ENCODE peak calls at places on chromosomes 11 and 22, in ten cellular contexts. L, Q, A, N, C, R, J, F, H and G are unnamed samples.

GRCh38 chr22:36860438-36860820 is 377 bp upstream of the NCF4 start:
- DNase-seq in A (no peak), R (no peak), J (no peak), Q (no peak), N (no peak), L (no peak), C (no peak), H (no peak), F (no peak), G (no peak)

GRCh38 chr22:43501951-43502874 is 90.4 kb downstream of the MPPED1 start:
- DNase-seq in A (no peak), Q (no peak), J (no peak), C (no peak), H (no peak), N (no peak), R (no peak), F (no peak), L (no peak), G (no peak)

GRCh38 chr11:82682003-82682751 is 51.5 kb downstream of the FAM181B start:
- DNase-seq in A (no peak), H (no peak), L (peak), N (peak), R (peak), Q (no peak), J (no peak), F (no peak), C (peak), G (peak)

GRCh38 chr11:68783216-68783821 is 32.0 kb upstream of the TESMIN start:
- DNase-seq in F (no peak), R (no peak), N (no peak), Q (peak), J (no peak), C (no peak), A (no peak), H (no peak), L (no peak), G (no peak)

GRCh38 chr11:94169516-94169915 is 40.9 kb downstream of the PANX1 start:
- DNase-seq in J (no peak), F (no peak), H (no peak), L (no peak), C (no peak), N (no peak), A (no peak), Q (no peak), R (no peak), G (no peak)

GRCh38 chr11:88175004-88175706 is at the start of gene RAB38:
- DNase-seq in C (peak), Q (peak), N (peak), J (peak), F (peak), L (peak), R (peak), H (peak), A (no peak), G (no peak)

GRCh38 chr11:73287400-73288101 is 15.4 kb downstream of the P2RY6 start:
- DNase-seq in Q (no peak), N (no peak), R (no peak), J (no peak), H (no peak), L (no peak), C (no peak), A (no peak), F (no peak), G (no peak)

GRCh38 chr22:46726986-46727317 is 11.1 kb downstream of the CERK start:
- DNase-seq in A (no peak), C (no peak), F (no peak), Q (no peak), N (no peak), R (no peak), J (no peak), H (no peak), L (no peak), G (no peak)

GRCh38 chr11:126607374-126607773 is 251.9 kb downstream of the ST3GAL4 start:
- DNase-seq in N (peak), J (peak), L (peak), F (peak), A (peak), C (peak), Q (no peak), R (peak), H (peak), G (peak)

GRCh38 chr11:2382927-2383822 is 6.1 kb downstream of the CD81 start:
- DNase-seq in R (no peak), F (peak), L (peak), N (no peak), A (no peak), J (peak), Q (peak), H (no peak), C (no peak), G (no peak)

GRCh38 chr11:10927533-10927932 is 69.7 kb upstream of the ZBED5 start:
- DNase-seq in J (no peak), C (no peak), L (no peak), N (peak), A (no peak), H (no peak), R (no peak), F (no peak), Q (no peak), G (no peak)

GRCh38 chr22:30212363-30212995 is 34.1 kb downstream of the LIF start:
- DNase-seq in Q (no peak), R (no peak), C (peak), F (peak), H (peak), L (peak), J (peak), A (no peak), N (no peak), G (peak)

GRCh38 chr22:37501176-37501609 is 15.0 kb upstream of the MFNG start:
- DNase-seq in N (peak), Q (no peak), L (no peak), F (peak), C (no peak), H (peak), A (no peak), J (no peak), R (no peak), G (no peak)

GRCh38 chr11:74055938-74056337 is 47.1 kb upstream of the UCP3 start:
- DNase-seq in N (no peak), C (peak), J (no peak), H (no peak), Q (no peak), F (no peak), R (no peak), A (no peak), L (peak), G (peak)

GRCh38 chr11:72834905-72835304 is 20.7 kb downstream of the ATG16L2 start:
- DNase-seq in F (no peak), H (no peak), N (no peak), J (no peak), L (no peak), A (no peak), Q (no peak), R (no peak), C (no peak), G (no peak)

GRCh38 chr11:1089738-1090599 is 15.3 kb downstream of the MUC2 start:
- DNase-seq in Q (peak), F (no peak), A (no peak), N (no peak), C (no peak), H (no peak), J (no peak), R (no peak), L (no peak), G (no peak)

GRCh38 chr11:121909571-121909970 is 206.4 kb downstream of the BLID start:
- DNase-seq in H (no peak), A (no peak), C (no peak), Q (no peak), R (no peak), F (no peak), N (no peak), L (no peak), J (no peak), G (no peak)

GRCh38 chr11:70747889-70748288 is 349.6 kb downstream of the CTTN start:
- DNase-seq in R (no peak), A (no peak), F (no peak), H (no peak), L (no peak), Q (no peak), N (no peak), C (no peak), J (no peak), G (no peak)

GRCh38 chr22:32585737-32586136 is 111.1 kb downstream of the FBXO7 start:
- DNase-seq in J (no peak), L (no peak), H (no peak), F (no peak), Q (no peak), C (no peak), A (no peak), R (no peak), N (no peak), G (no peak)

GRCh38 chr11:119584193-119585037 is 144.6 kb downstream of the NECTIN1 start:
- DNase-seq in Q (peak), A (peak), N (peak), C (no peak), H (peak), R (peak), J (peak), F (peak), L (peak), G (peak)

GRCh38 chr11:60769811-60770210 is 13.1 kb downstream of the MS4A15 start:
- DNase-seq in C (no peak), N (no peak), F (no peak), Q (no peak), J (no peak), A (no peak), R (no peak), L (no peak), H (no peak), G (no peak)

GRCh38 chr22:35887296-35887875 is 141.2 kb downstream of the RBFOX2 start:
- DNase-seq in C (no peak), Q (no peak), J (no peak), A (no peak), N (no peak), L (no peak), F (no peak), R (no peak), H (no peak), G (peak)

GRCh38 chr11:68841718-68842426 is at the start of gene CPT1A:
- DNase-seq in H (peak), J (peak), R (peak), N (peak), L (peak), C (no peak), Q (peak), A (no peak), F (peak), G (no peak)

GRCh38 chr11:126636911-126637799 is 281.7 kb downstream of the ST3GAL4 start:
- DNase-seq in C (no peak), J (no peak), F (no peak), Q (no peak), H (no peak), R (no peak), N (no peak), L (no peak), A (no peak), G (no peak)

GRCh38 chr22:20551805-20552449 is 44.5 kb downstream of the MED15 start:
- DNase-seq in N (no peak), H (peak), J (peak), L (no peak), F (peak), A (peak), Q (no peak), R (no peak), C (no peak), G (no peak)

GRCh38 chr11:112166561-112166960 is 611 bp upstream of the TEX12 start:
- DNase-seq in A (no peak), Q (no peak), L (no peak), N (peak), H (no peak), R (no peak), C (no peak), F (no peak), J (no peak), G (no peak)

DNA sequence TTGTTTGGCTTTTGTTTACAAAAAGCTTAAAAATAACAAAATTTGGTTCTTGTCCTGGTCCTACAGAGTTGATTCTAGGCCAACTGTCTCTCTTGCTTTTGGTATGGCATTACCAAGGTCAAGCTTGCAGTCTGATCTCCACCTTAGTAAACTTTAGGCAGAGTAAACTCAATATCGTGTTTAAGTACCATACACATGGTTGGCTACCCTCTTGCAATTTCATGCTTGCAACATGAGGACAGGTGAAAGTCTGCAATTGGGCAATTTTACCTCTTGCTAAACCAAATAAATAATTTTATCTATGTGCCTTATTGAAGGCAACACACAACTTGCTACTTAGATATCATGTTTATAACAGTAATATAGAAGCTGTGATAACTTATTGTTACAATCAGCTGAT is 125.1 kb downstream of the ARHGAP20 start:
- DNase-seq in H (no peak), N (no peak), J (no peak), R (no peak), L (no peak), A (no peak), F (no peak), Q (no peak), C (no peak), G (no peak)
- H3K4me3 ChIP-seq in H (no peak), N (no peak), J (no peak), R (no peak), L (no peak), A (no peak), F (no peak), Q (no peak), C (no peak), G (no peak)

GRCh38 chr11:34358666-34359547 is 1.1 kb upstream of the ABTB2 start:
- DNase-seq in Q (peak), J (peak), L (peak), N (peak), H (peak), F (peak), R (peak), C (peak), A (peak), G (no peak)
- H3K27ac ChIP-seq in Q (peak), J (peak), L (no peak), N (peak), H (peak), F (peak), R (no peak), C (peak), A (peak), G (no peak)

GRCh38 chr11:65726660-65727059 is 6.1 kb upstream of the RNASEH2C start:
- DNase-seq in L (no peak), H (no peak), Q (no peak), J (no peak), A (no peak), F (no peak), R (no peak), C (no peak), N (no peak), G (no peak)
- TF ChIP-seq CTCF in L (no peak), H (no peak), Q (no peak), J (no peak), A (no peak), F (no peak), R (peak), C (peak), N (no peak), G (no peak)

GRCh38 chr22:41697126-41697775 is 2.1 kb upstream of the MEI1 start:
- DNase-seq in L (peak), N (peak), H (peak), C (peak), R (peak), J (peak), Q (peak), F (peak), A (peak), G (peak)
- H3K4me3 ChIP-seq in L (peak), N (peak), H (no peak), C (no peak), R (no peak), J (peak), Q (peak), F (peak), A (peak), G (peak)

GRCh38 chr22:45587638-45588481 is 83.8 kb upstream of the ATXN10 start:
- DNase-seq in N (no peak), J (no peak), A (no peak), L (no peak), H (no peak), C (no peak), R (no peak), F (no peak), Q (no peak), G (peak)
- H3K27ac ChIP-seq in N (no peak), J (no peak), A (no peak), L (no peak), H (no peak), C (no peak), R (no peak), F (no peak), Q (no peak), G (peak)

GRCh38 chr11:63683133-63683991 is 2.1 kb downstream of the RTN3 start:
- DNase-seq in R (no peak), N (peak), L (peak), H (no peak), F (no peak), C (no peak), Q (no peak), A (no peak), J (no peak), G (no peak)

GRCh38 chr11:63680842-63681207 is 475 bp upstream of the RTN3 start:
- DNase-seq in F (no peak), A (peak), J (no peak), C (no peak), Q (no peak), R (no peak), L (no peak), H (no peak), N (peak), G (no peak)

GRCh38 chr11:63686912-63687311 is 5.6 kb downstream of the RTN3 start:
- DNase-seq in N (no peak), Q (no peak), F (no peak), L (peak), R (no peak), J (no peak), C (no peak), H (no peak), A (no peak), G (no peak)

GRCh38 chr11:63682045-63682915 is 980 bp downstream of the RTN3 start:
- DNase-seq in F (no peak), R (peak), N (peak), Q (no peak), C (no peak), A (peak), L (peak), J (peak), H (peak), G (no peak)

GRCh38 chr11:63681208-63682044 is at the start of gene RTN3:
- DNase-seq in J (peak), A (peak), N (peak), Q (peak), H (peak), L (peak), F (peak), R (peak), C (peak), G (peak)
- TF ChIP-seq CTCF in J (no peak), A (peak), N (no peak), Q (no peak), H (peak), L (no peak), F (peak), R (peak), C (no peak), G (no peak)

DNA sequence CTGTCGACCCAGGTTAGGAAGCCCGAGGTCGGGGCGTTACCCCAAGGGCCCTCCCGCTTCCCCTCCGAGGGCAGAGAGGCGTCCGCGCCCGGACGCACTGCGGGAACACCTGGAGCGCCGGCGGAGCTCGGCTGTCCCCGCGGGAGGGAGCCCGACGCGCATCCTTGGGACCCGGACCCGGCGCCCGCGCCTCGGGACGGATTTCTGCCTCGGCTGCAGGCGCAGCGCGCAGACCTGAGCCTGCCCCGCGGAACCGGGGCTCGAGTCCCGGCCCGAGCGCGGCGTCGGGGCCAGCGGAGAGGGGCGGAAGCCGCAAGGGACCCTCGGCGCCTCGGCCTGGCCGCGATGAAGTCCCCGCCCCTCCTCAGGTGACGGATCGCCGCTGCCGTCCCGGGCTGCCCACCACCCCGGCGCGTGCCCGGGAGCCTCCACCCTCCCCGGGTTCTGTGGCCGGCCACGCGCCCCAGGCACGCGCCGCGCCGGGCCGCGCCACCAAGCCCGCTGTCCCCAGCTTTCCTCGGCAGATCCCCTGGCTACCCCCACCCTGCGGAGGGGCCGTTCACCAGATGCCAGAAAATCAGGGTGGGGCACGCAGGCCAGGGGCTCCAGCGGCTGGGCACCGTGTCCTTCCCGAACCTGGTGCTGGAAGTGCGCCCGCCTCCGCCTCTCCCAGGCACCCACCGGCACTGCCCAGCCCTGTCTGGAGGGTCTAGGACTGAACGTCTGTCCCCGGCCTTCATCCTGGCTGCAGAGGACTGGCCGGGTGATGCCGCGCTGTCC is 407 bp downstream of the GLB1L3 start:
- DNase-seq in J (no peak), C (no peak), Q (peak), R (peak), H (no peak), N (no peak), A (no peak), L (no peak), F (no peak), G (no peak)
- H3K4me3 ChIP-seq in J (peak), C (no peak), Q (peak), R (peak), H (no peak), N (peak), A (peak), L (peak), F (peak), G (peak)